ENCODE peak calls at places on chromosomes 13 and 19, in six cellular contexts. S is H1, Z is K562, B is HepG2, Y is SK-N-SH, T is GM12878. M is an unnamed sample.

GRCh38 chr19:58397533-58398037 is 2.1 kb downstream of the RNF225 start:
- DNase-seq in S (no peak), Y (no peak), B (no peak), T (no peak), Z (peak), M (no peak)

GRCh38 chr13:93260591-93260990 is 34.0 kb downstream of the GPC6 start:
- DNase-seq in Y (no peak), S (no peak), Z (no peak), T (no peak), B (no peak), M (no peak)

GRCh38 chr13:109148243-109148642 is 518.8 kb downstream of the MYO16 start:
- DNase-seq in Z (no peak), T (no peak), B (no peak), S (no peak), Y (no peak), M (no peak)

GRCh38 chr19:10389863-10390262 is 9.5 kb upstream of the TYK2 start:
- DNase-seq in T (no peak), Y (no peak), B (no peak), S (no peak), Z (no peak), M (no peak)

GRCh38 chr19:14174883-14175282 is 31.1 kb downstream of the ADGRL1 start:
- DNase-seq in B (no peak), T (no peak), Z (no peak), Y (no peak), S (no peak), M (no peak)

GRCh38 chr19:58351558-58351878 is 1.8 kb downstream of the A1BG start:
- DNase-seq in Y (no peak), S (no peak), Z (no peak), B (no peak), T (no peak), M (no peak)

GRCh38 chr13:104357174-104357573 is 1291.0 kb upstream of the SLC10A2 start:
- DNase-seq in S (no peak), T (no peak), Z (no peak), B (no peak), Y (peak), M (no peak)

GRCh38 chr13:94710881-94711560 is 1.3 kb downstream of the SOX21 start:
- DNase-seq in S (no peak), Y (peak), T (no peak), B (no peak), Z (peak), M (peak)

GRCh38 chr19:35856546-35857149 is at the start of gene KIRREL2:
- DNase-seq in Y (peak), T (no peak), B (no peak), S (no peak), Z (no peak), M (no peak)

GRCh38 chr19:871446-872265 is 12.2 kb downstream of the CFD start:
- DNase-seq in Y (peak), B (peak), S (no peak), T (no peak), Z (peak), M (no peak)

GRCh38 chr13:35014606-35015005 is 72.5 kb downstream of the NBEA start:
- DNase-seq in B (no peak), Y (no peak), T (no peak), S (no peak), Z (no peak), M (no peak)

GRCh38 chr13:86581711-86582110 is 782.5 kb upstream of the SLITRK6 start:
- DNase-seq in Z (no peak), Y (no peak), B (no peak), S (no peak), T (no peak), M (no peak)

GRCh38 chr19:45152504-45153338 is 8.1 kb downstream of the NKPD1 start:
- DNase-seq in S (no peak), B (no peak), T (no peak), Z (no peak), Y (peak), M (peak)

GRCh38 chr13:20035130-20035529 is 76.6 kb downstream of the ZMYM2 start:
- DNase-seq in Z (no peak), Y (no peak), T (no peak), B (no peak), S (no peak), M (no peak)

GRCh38 chr13:41919031-41919740 is 41.7 kb downstream of the VWA8 start:
- DNase-seq in Z (no peak), B (no peak), S (no peak), Y (no peak), T (no peak), M (no peak)

GRCh38 chr13:44698076-44698475 is 121.9 kb upstream of the TSC22D1 start:
- DNase-seq in S (no peak), T (no peak), B (no peak), Y (no peak), Z (no peak), M (no peak)

GRCh38 chr19:39203372-39204341 is at the start of gene SYCN:
- DNase-seq in Y (peak), B (no peak), S (no peak), T (no peak), Z (no peak), M (no peak)

GRCh38 chr13:92590503-92590908 is 636.1 kb upstream of the GPC6 start:
- DNase-seq in T (no peak), Y (no peak), Z (no peak), S (no peak), B (no peak), M (no peak)

GRCh38 chr19:15239337-15239949 is 7.2 kb upstream of the EPHX3 start:
- DNase-seq in Z (no peak), Y (no peak), T (no peak), S (no peak), B (no peak), M (no peak)

GRCh38 chr19:48587387-48587786 is 19.2 kb upstream of the SPACA4 start:
- DNase-seq in T (no peak), Z (no peak), S (no peak), B (no peak), Y (no peak), M (no peak)

GRCh38 chr19:48595171-48595570 is 11.4 kb upstream of the SPACA4 start:
- DNase-seq in Z (no peak), T (no peak), B (no peak), Y (no peak), S (no peak), M (no peak)

GRCh38 chr19:48595833-48596232 is 10.7 kb upstream of the SPACA4 start:
- DNase-seq in Z (no peak), T (no peak), B (no peak), S (no peak), Y (no peak), M (no peak)

GRCh38 chr19:48588670-48589399 is 17.7 kb upstream of the SPACA4 start:
- DNase-seq in Y (peak), B (peak), Z (peak), S (peak), T (no peak), M (peak)

DNA sequence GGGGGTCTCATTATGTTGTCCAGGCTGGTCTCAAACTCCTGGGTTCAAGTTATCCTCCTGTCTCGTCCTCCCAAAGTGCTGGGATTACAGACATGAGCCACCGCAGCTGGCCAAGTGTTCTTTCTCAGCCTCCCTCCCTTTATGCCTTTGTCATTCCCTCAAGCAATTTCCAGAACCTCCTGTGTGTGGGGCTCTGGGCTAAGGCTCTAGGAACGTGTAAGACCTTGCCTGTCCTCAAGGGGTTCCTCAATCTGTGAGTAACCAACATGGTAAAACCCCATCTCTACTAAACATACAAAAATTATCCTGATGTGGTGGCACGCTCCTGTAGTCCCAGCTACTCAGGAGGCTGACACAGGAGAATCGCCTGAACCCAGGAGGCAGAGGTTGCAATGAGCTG is 15.5 kb upstream of the SPACA4 start:
- DNase-seq in S (no peak), Z (peak), B (no peak), T (no peak), Y (no peak), M (no peak)
- TF ChIP-seq CTCF in S (peak), Z (peak), B (peak), T (peak), Y (no peak), M (no peak)

GRCh38 chr13:69468624-69469023 is 639.0 kb upstream of the ATXN8OS start:
- DNase-seq in S (no peak), Y (no peak), B (no peak), Z (no peak), T (no peak), M (no peak)
- TF ChIP-seq GABPA in S (no peak), Y (no peak), B (no peak), Z (no peak), T (no peak), M (no peak)

DNA sequence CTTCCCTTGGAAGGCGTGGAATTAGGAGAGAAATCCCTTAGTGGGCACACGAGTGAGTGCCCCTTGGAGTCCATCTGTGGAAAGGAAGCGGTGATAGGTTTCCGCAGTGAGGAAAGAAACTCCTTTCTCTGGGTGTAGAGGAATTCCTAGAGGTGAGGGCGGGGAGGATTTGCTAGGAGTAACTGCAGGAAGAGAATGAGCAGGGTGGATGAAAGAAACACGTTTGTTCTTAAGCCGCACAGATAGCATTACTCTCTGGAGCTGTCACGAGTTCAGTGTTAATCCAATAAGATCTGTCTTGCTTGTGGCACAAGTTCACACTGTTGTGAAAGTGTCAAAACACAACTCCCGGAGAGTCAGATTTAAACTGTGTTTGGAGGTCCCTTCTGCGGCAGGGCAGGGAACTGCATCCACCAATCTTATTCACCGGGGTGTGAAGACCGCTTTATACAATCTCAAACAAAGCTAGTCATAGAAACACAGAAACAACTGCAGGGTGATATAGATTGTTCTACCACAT is 1.2 kb downstream of the KL start:
- DNase-seq in Y (no peak), S (no peak), B (peak), T (peak), Z (peak), M (peak)
- TF ChIP-seq CTCF in Y (no peak), S (peak), B (peak), T (peak), Z (no peak), M (peak)

GRCh38 chr19:47992070-47992469 is at the start of gene BSPH1:
- DNase-seq in B (no peak), S (no peak), Y (no peak), T (no peak), Z (no peak), M (no peak)

GRCh38 chr19:47991191-47991808 is 670 bp downstream of the BSPH1 start:
- DNase-seq in T (no peak), Y (no peak), Z (no peak), S (no peak), B (no peak), M (no peak)

GRCh38 chr19:47996230-47996727 is 1.8 kb downstream of the ELSPBP1 start:
- DNase-seq in T (no peak), S (no peak), B (no peak), Z (no peak), Y (no peak), M (no peak)

GRCh38 chr19:47998800-47999199 is 4.4 kb downstream of the ELSPBP1 start:
- DNase-seq in Z (peak), S (no peak), B (no peak), Y (no peak), T (no peak), M (no peak)

DNA sequence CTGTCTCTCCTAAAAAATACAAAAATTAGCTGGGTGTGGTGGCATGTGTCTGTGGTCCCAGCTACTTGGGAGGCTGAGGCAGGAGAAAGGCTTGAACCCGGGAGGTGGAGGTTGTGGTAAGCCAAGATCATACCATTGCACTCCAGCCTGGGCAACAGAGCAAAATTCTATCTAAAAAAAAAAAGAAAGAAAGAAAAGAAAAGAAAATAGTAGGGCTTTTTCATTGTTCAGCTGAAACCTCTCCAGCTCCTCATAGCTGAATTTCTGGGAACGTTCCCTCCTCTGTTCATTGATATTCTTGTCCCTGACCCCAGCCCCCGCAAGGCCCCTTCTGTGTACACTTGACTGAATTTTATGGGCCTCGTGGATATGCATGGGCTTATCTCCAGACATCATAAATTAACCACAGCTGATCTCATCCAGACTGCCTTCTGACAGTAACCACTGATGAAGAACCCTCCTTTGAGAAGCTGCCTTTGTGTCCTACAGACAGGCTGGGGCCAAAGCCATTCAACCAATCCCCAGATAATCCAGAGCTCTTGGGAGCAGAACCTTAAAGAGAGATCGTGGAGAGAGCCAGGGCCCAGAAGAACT is at the start of gene ELSPBP1:
- DNase-seq in Z (no peak), B (no peak), T (no peak), Y (no peak), S (no peak), M (no peak)
- TF ChIP-seq GABPA in Z (no peak), B (no peak), T (no peak), Y (no peak), S (no peak), M (no peak)

DNA sequence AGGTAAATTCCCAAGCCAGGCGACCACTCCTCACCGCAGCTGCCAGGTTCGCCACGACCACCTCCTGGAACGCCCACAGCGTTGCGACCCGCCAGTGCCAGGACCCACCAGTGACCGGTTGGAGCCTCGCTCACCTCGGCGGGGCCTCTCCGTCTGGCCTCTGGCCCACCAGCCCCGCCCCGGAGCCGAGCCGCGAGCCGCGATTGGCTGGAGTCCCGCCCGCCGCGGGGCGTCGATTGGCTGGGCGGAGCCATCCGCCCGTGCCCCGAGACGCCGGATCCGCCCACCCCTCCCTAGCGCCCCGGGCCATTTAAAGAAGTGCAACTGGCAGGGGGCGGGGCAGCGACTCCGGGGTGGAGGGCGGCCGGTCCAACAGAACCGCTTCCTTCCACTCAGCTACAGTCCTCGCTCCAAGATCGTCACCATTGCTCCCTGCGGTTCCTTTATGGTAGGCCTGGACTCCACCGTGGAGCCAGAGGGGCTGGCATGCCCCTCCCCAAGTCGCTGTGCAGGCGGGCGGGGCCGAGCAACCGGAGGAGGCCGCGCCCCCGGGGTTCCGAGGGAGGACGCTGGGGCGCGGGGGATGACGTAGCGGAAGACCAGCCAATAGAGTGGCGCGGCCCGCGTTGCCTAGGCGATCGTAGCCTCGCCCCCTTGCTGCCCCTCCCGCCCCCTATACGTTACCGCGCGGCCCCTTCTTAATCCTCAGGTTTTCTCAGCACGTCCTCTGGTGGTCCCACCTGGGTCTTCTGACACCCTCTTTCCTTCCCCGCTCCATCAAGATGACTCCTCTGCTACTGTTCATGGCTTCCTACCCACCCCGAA is at the start of gene SERTAD3:
- DNase-seq in T (peak), S (peak), Z (peak), B (peak), Y (peak), M (peak)
- TF ChIP-seq CTCF in T (peak), S (peak), Z (peak), B (peak), Y (peak), M (no peak)

M was measured in HL-60.